ENCODE peak calls at places on chromosomes 4 and X, in four cellular contexts. U, E, R and Z are unnamed samples.
A peak's percentile ranks its signal among the peaks of the same experiment; 100 is the strongest.

GRCh38 chr4:13626492-13627184 is 887 bp downstream of the BOD1L1 start:
- DNase-seq in U (no peak), E (no peak), R (no peak), Z (peak; percentile 3)

GRCh38 chrX:141278306-141278705 is 36.0 kb upstream of the SPANXC start:
- DNase-seq in U (no peak), E (no peak), R (no peak), Z (peak; percentile 32)

GRCh38 chr4:73707269-73707875 is 33.0 kb upstream of the CXCL8 start:
- DNase-seq in U (no peak), E (no peak), R (no peak), Z (no peak)

GRCh38 chr4:164134388-164134787 is 619.5 kb upstream of the SMIM31 start:
- DNase-seq in U (peak; percentile 0), E (no peak), R (no peak), Z (peak; percentile 12)

GRCh38 chr4:33746979-33747378 is 2497.3 kb downstream of the ARAP2 start:
- DNase-seq in U (peak; percentile 2), E (no peak), R (no peak), Z (peak; percentile 8)

GRCh38 chrX:22526339-22526738 is 253.6 kb downstream of the CBLL2 start:
- DNase-seq in U (peak; percentile 67), E (no peak), R (no peak), Z (peak; percentile 68)

GRCh38 chrX:78619829-78620228 is 39.3 kb downstream of the RTL3 start:
- DNase-seq in U (peak; percentile 42), E (no peak), R (no peak), Z (peak; percentile 29)

GRCh38 chr4:187270154-187270553 is 546.5 kb upstream of the FAT1 start:
- DNase-seq in U (no peak), E (no peak), R (no peak), Z (no peak)

GRCh38 chrX:136589966-136590365 is 58.0 kb downstream of the VGLL1 start:
- DNase-seq in U (no peak), E (no peak), R (no peak), Z (no peak)

GRCh38 chr4:168584321-168584771 is 87.5 kb downstream of the PALLD start:
- DNase-seq in U (peak; percentile 75), E (no peak), R (no peak), Z (peak; percentile 82)

GRCh38 chr4:113958766-113959540 is 20.5 kb downstream of the ARSJ start:
- DNase-seq in U (peak; percentile 95), E (no peak), R (no peak), Z (peak; percentile 96)

GRCh38 chr4:15182600-15183222 is 180.4 kb downstream of the CPEB2 start:
- DNase-seq in U (peak; percentile 51), E (no peak), R (no peak), Z (peak; percentile 60)

GRCh38 chrX:50638123-50638522 is 167.5 kb upstream of the DGKK start:
- DNase-seq in U (no peak), E (no peak), R (no peak), Z (peak; percentile 20)

GRCh38 chr4:40232610-40233009 is 35.8 kb downstream of the RHOH start:
- DNase-seq in U (no peak), E (no peak), R (no peak), Z (no peak)

GRCh38 chrX:17474892-17475291 is 99.9 kb downstream of the NHS start:
- DNase-seq in U (peak; percentile 76), E (no peak), R (no peak), Z (peak; percentile 84)

GRCh38 chr4:23441670-23442069 is 448.2 kb downstream of the PPARGC1A start:
- DNase-seq in U (peak; percentile 15), E (no peak), R (no peak), Z (no peak)

GRCh38 chr4:6452897-6453687 is 19.3 kb downstream of the PPP2R2C start:
- DNase-seq in U (no peak), E (no peak), R (no peak), Z (no peak)

GRCh38 chr4:24488399-24489164 is 95.8 kb downstream of the DHX15 start:
- DNase-seq in U (peak; percentile 20), E (peak; percentile 75), R (peak; percentile 65), Z (peak; percentile 40)

GRCh38 chrX:2550288-2551020 is 49.7 kb upstream of the DHRSX start:
- DNase-seq in U (no peak), E (no peak), R (no peak), Z (no peak)

GRCh38 chr4:110275871-110276270 is 77.5 kb upstream of the ELOVL6 start:
- DNase-seq in U (peak; percentile 90), E (no peak), R (no peak), Z (peak; percentile 9)

GRCh38 chrX:47228550-47229270 is 4.1 kb upstream of the USP11 start:
- DNase-seq in U (no peak), E (no peak), R (peak; percentile 13), Z (no peak)

GRCh38 chr4:5459236-5459635 is 249.1 kb downstream of the EVC2 start:
- DNase-seq in U (no peak), E (peak; percentile 37), R (no peak), Z (no peak)

GRCh38 chr4:8048856-8049686 is 109.4 kb upstream of the AFAP1 start:
- DNase-seq in U (no peak), E (no peak), R (no peak), Z (no peak)

GRCh38 chr4:177339794-177340374 is 30.2 kb downstream of the NEIL3 start:
- DNase-seq in U (peak; percentile 17), E (no peak), R (no peak), Z (peak; percentile 27)

GRCh38 chrX:19017271-19017670 is 33.4 kb upstream of the PHKA2 start:
- DNase-seq in U (no peak), E (no peak), R (no peak), Z (peak; percentile 39)

GRCh38 chr4:183337833-183338232 is 15.6 kb upstream of the CLDN24 start:
- DNase-seq in U (no peak), E (no peak), R (no peak), Z (no peak)

GRCh38 chrX:9790866-9791265 is 4.6 kb downstream of the SHROOM2 start:
- DNase-seq in U (no peak), E (no peak), R (no peak), Z (no peak)

GRCh38 chr4:85681194-85681803 is 206.3 kb downstream of the ARHGAP24 start:
- DNase-seq in U (peak; percentile 98), E (peak; percentile 68), R (no peak), Z (peak; percentile 99)

GRCh38 chrX:1679238-1679637 is 64.4 kb downstream of the ASMT start:
- DNase-seq in U (no peak), E (peak; percentile 15), R (no peak), Z (no peak)

GRCh38 chr4:125043453-125043852 is 271.3 kb upstream of the FAT4 start:
- DNase-seq in U (peak; percentile 30), E (no peak), R (no peak), Z (peak; percentile 61)

GRCh38 chrX:80388206-80388605 is 32.0 kb upstream of the TENT5D start:
- DNase-seq in U (no peak), E (no peak), R (no peak), Z (no peak)

GRCh38 chrX:55759478-55759877 is 41.9 kb downstream of the RRAGB start:
- DNase-seq in U (no peak), E (no peak), R (no peak), Z (no peak)

GRCh38 chrX:103716967-103717366 is 6.3 kb downstream of the TMEM31 start:
- DNase-seq in U (peak; percentile 86), E (no peak), R (no peak), Z (peak; percentile 89)

DNA sequence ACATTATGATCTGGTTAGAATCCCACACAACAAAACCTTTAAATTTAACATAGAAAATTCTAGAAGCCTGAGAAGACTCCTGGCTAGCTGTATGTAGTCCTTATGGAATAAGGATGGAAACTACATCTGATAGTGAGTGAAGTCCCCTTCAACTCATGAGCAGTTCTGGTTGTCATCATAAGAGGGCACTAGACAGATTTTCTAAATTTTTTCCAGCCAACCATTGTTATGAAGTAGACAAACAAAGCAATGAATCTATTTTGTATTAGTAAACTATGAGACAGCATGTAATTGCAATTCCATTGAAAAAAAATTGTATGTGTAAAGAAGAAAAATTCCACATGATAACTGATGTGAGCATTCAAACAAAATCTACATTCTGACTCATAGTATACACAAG is 35.2 kb downstream of the PWWP3B start:
- DNase-seq in U (no peak), E (no peak), R (no peak), Z (no peak)
- TF ChIP-seq CTCF in U (no peak), E (no peak), R (no peak), Z (no peak)

DNA sequence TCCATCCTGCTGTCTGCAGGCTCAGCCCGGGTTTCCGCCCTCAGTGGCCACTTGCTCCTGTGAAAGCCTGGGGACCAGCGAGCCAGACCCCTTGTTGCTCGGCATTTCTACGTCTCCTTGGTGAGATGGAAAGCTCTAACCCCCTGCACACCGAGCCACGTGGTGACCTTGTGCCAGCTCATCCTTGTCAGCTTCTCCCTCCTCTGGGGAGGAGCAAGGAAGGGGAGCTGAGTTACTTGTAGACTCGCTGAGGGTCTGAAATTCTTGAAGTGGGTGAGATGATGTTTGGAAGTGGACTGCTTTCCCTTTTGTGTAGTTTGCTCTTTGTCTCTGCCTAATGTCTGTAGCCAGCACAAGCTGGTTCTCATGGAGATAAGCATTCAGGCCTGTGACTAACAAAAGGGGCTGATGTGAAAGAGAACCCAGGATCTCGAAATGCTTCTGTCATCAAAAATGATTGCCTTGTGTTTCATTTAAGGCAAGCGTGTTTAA is 29.3 kb downstream of the RGS12 start:
- DNase-seq in U (peak; percentile 52), E (peak; percentile 48), R (no peak), Z (peak; percentile 66)
- H3K27ac ChIP-seq in U (peak overlapping the region; percentile 6), E (no peak overlapping the region), R (no peak overlapping the region), Z (no peak overlapping the region)

GRCh38 chrX:153888344-153888743 is 2.4 kb upstream of the L1CAM start:
- DNase-seq in U (no peak), E (no peak), R (no peak), Z (no peak)

GRCh38 chrX:153887385-153887784 is 1.4 kb upstream of the L1CAM start:
- DNase-seq in U (no peak), E (no peak), R (no peak), Z (no peak)

GRCh38 chrX:153885208-153885787 is 675 bp downstream of the L1CAM start:
- DNase-seq in U (no peak), E (no peak), R (no peak), Z (no peak)

GRCh38 chrX:153885968-153886903 is at the start of gene L1CAM:
- DNase-seq in U (no peak), E (no peak), R (no peak), Z (no peak)

GRCh38 chrX:153886915-153887314 is 942 bp upstream of the L1CAM start:
- DNase-seq in U (no peak), E (no peak), R (no peak), Z (no peak)
- H3K4me3 ChIP-seq in U (no peak overlapping the region), E (no peak overlapping the region), R (no peak overlapping the region), Z (no peak overlapping the region)

GRCh38 chr4:166174717-166175510 is 301.9 kb downstream of the TLL1 start:
- DNase-seq in U (peak; percentile 27), E (no peak), R (no peak), Z (no peak)

GRCh38 chr4:166172619-166173018 is 299.6 kb downstream of the TLL1 start:
- DNase-seq in U (no peak), E (no peak), R (no peak), Z (no peak)

GRCh38 chr4:166165829-166166420 is 292.9 kb downstream of the TLL1 start:
- DNase-seq in U (peak; percentile 55), E (no peak), R (no peak), Z (peak; percentile 81)

GRCh38 chr4:166169111-166169510 is 296.1 kb downstream of the TLL1 start:
- DNase-seq in U (no peak), E (no peak), R (no peak), Z (no peak)
- TF ChIP-seq CTCF in U (peak; percentile 25), E (no peak), R (no peak), Z (peak; percentile 23)